ENCODE peak calls at places on chromosomes 1 and 21, in eight cellular contexts. H, W, D, M, V, G, E and Y are unnamed samples.

GRCh38 chr1:154219511-154219910 is 1.2 kb upstream of the UBAP2L start:
- DNase-seq in H (no peak), W (no peak), D (peak), M (no peak), V (no peak), G (no peak), E (no peak), Y (peak)

GRCh38 chr1:160877221-160877620 is 7.8 kb downstream of the ITLN1 start:
- DNase-seq in H (no peak), W (no peak), D (no peak), M (no peak), V (no peak), G (no peak), E (peak), Y (no peak)

GRCh38 chr1:117077267-117077666 is 17.1 kb downstream of the TTF2 start:
- DNase-seq in H (no peak), W (no peak), D (peak), M (no peak), V (no peak), G (peak), E (no peak), Y (peak)

GRCh38 chr1:24071941-24072340 is 40.0 kb downstream of the MYOM3 start:
- DNase-seq in H (no peak), W (no peak), D (no peak), M (no peak), V (no peak), G (no peak), E (no peak), Y (no peak)

GRCh38 chr1:10031461-10031860 is 1.3 kb upstream of the UBE4B start:
- DNase-seq in H (no peak), W (peak), D (peak), M (peak), V (no peak), G (peak), E (no peak), Y (no peak)

GRCh38 chr1:233543338-233544255 is 70.3 kb upstream of the KCNK1 start:
- DNase-seq in H (no peak), W (peak), D (peak), M (no peak), V (no peak), G (peak), E (no peak), Y (peak)

GRCh38 chr1:80846966-80847365 is 953.8 kb upstream of the ADGRL2 start:
- DNase-seq in H (no peak), W (no peak), D (peak), M (no peak), V (no peak), G (no peak), E (no peak), Y (no peak)

GRCh38 chr1:57222307-57222706 is 201.6 kb downstream of the DAB1 start:
- DNase-seq in H (no peak), W (no peak), D (no peak), M (no peak), V (no peak), G (no peak), E (no peak), Y (no peak)

GRCh38 chr1:117636637-117637425 is 31.0 kb downstream of the TENT5C start:
- DNase-seq in H (no peak), W (no peak), D (no peak), M (no peak), V (no peak), G (no peak), E (no peak), Y (no peak)

GRCh38 chr1:67274623-67275325 is 32.9 kb upstream of the IL12RB2 start:
- DNase-seq in H (no peak), W (no peak), D (no peak), M (no peak), V (no peak), G (no peak), E (no peak), Y (no peak)

GRCh38 chr1:94125551-94126514 is 4.9 kb upstream of the ABCA4 start:
- DNase-seq in H (no peak), W (no peak), D (no peak), M (no peak), V (no peak), G (no peak), E (no peak), Y (no peak)

GRCh38 chr1:93079685-93080141 is 630 bp downstream of the MTF2 start:
- DNase-seq in H (peak), W (peak), D (no peak), M (no peak), V (no peak), G (no peak), E (peak), Y (no peak)

GRCh38 chr1:67135354-67135753 is 584 bp upstream of the C1orf141 start:
- DNase-seq in H (no peak), W (no peak), D (peak), M (no peak), V (no peak), G (peak), E (no peak), Y (peak)

GRCh38 chr1:164226977-164227376 is 332.0 kb upstream of the PBX1 start:
- DNase-seq in H (no peak), W (no peak), D (no peak), M (no peak), V (no peak), G (no peak), E (no peak), Y (no peak)

GRCh38 chr1:41098657-41099207 is 77.2 kb upstream of the SLFNL1 start:
- DNase-seq in H (no peak), W (no peak), D (no peak), M (no peak), V (no peak), G (no peak), E (no peak), Y (no peak)

GRCh38 chr1:115534106-115534505 is 107.7 kb upstream of the VANGL1 start:
- DNase-seq in H (no peak), W (no peak), D (no peak), M (no peak), V (no peak), G (no peak), E (no peak), Y (no peak)

GRCh38 chr1:234970371-234970730 is 158.3 kb downstream of the TOMM20 start:
- DNase-seq in H (no peak), W (no peak), D (peak), M (no peak), V (no peak), G (peak), E (no peak), Y (peak)

GRCh38 chr1:56376188-56376984 is 203.0 kb downstream of the PLPP3 start:
- DNase-seq in H (peak), W (no peak), D (peak), M (peak), V (no peak), G (peak), E (no peak), Y (peak)

GRCh38 chr1:41668967-41669366 is 184.5 kb upstream of the EDN2 start:
- DNase-seq in H (no peak), W (no peak), D (no peak), M (no peak), V (no peak), G (no peak), E (no peak), Y (no peak)

GRCh38 chr1:13730751-13731482 is 30.9 kb downstream of the PRDM2 start:
- DNase-seq in H (no peak), W (no peak), D (peak), M (no peak), V (peak), G (no peak), E (peak), Y (no peak)

GRCh38 chr1:207807395-207808321 is 55.8 kb downstream of the CD46 start:
- DNase-seq in H (no peak), W (no peak), D (no peak), M (no peak), V (no peak), G (no peak), E (no peak), Y (no peak)

GRCh38 chr21:39850333-39850732 is 16.9 kb upstream of the PCP4 start:
- DNase-seq in H (no peak), W (no peak), D (no peak), M (no peak), V (no peak), G (no peak), E (no peak), Y (no peak)

GRCh38 chr1:33624991-33625870 is 152.8 kb downstream of the ZSCAN20 start:
- DNase-seq in H (no peak), W (no peak), D (no peak), M (no peak), V (no peak), G (no peak), E (no peak), Y (no peak)

GRCh38 chr1:198333744-198334143 is 176.9 kb downstream of the NEK7 start:
- DNase-seq in H (no peak), W (no peak), D (peak), M (peak), V (no peak), G (peak), E (no peak), Y (peak)

GRCh38 chr1:76210130-76210529 is 135.6 kb downstream of the ST6GALNAC3 start:
- DNase-seq in H (no peak), W (no peak), D (no peak), M (no peak), V (no peak), G (no peak), E (no peak), Y (no peak)

GRCh38 chr21:14143999-14144398 is 66.8 kb downstream of the LIPI start:
- DNase-seq in H (no peak), W (no peak), D (no peak), M (no peak), V (no peak), G (no peak), E (no peak), Y (no peak)

GRCh38 chr1:245154429-245155185 is at the start of gene KIF26B:
- DNase-seq in H (no peak), W (peak), D (peak), M (no peak), V (peak), G (peak), E (no peak), Y (peak)

GRCh38 chr1:204196068-204196795 is at the start of gene KISS1:
- DNase-seq in H (no peak), W (no peak), D (peak), M (no peak), V (no peak), G (no peak), E (no peak), Y (no peak)

GRCh38 chr1:38013027-38013588 is 574 bp downstream of the UTP11 start:
- DNase-seq in H (no peak), W (no peak), D (peak), M (no peak), V (no peak), G (peak), E (no peak), Y (peak)

GRCh38 chr1:92795166-92795565 is 10.3 kb upstream of the EVI5 start:
- DNase-seq in H (no peak), W (no peak), D (peak), M (no peak), V (no peak), G (peak), E (no peak), Y (peak)